ENCODE peak calls at places on chromosomes 6 and 20, in five cellular contexts. L, U, F, I and Q are unnamed samples.

GRCh38 chr6:11110921-11111768 is at the start of gene ERVFRD-1:
- DNase-seq in L (no peak), U (no peak), F (no peak), I (no peak), Q (no peak)

GRCh38 chr6:165656581-165657324 is 6.3 kb downstream of the PDE10A start:
- DNase-seq in L (no peak), U (no peak), F (no peak), I (no peak), Q (no peak)

GRCh38 chr6:40789143-40789764 is 202.1 kb upstream of the LRFN2 start:
- DNase-seq in L (no peak), U (peak), F (no peak), I (no peak), Q (no peak)

GRCh38 chr6:111183702-111184517 is 96.6 kb downstream of the SLC16A10 start:
- DNase-seq in L (no peak), U (no peak), F (no peak), I (no peak), Q (no peak)

GRCh38 chr20:11057624-11058023 is 383.8 kb upstream of the JAG1 start:
- DNase-seq in L (no peak), U (no peak), F (peak), I (no peak), Q (peak)

GRCh38 chr6:93784794-93785757 is 365.7 kb upstream of the EPHA7 start:
- DNase-seq in L (no peak), U (no peak), F (peak), I (no peak), Q (no peak)

GRCh38 chr6:52227495-52227894 is 16.8 kb downstream of the IL17F start:
- DNase-seq in L (no peak), U (no peak), F (peak), I (no peak), Q (no peak)

GRCh38 chr20:41138217-41138526 is 829 bp downstream of the PLCG1 start:
- DNase-seq in L (peak), U (no peak), F (peak), I (no peak), Q (peak)

GRCh38 chr6:129748212-129748900 is 38.4 kb upstream of the ARHGAP18 start:
- DNase-seq in L (peak), U (peak), F (peak), I (no peak), Q (peak)

GRCh38 chr6:20797597-20797996 is 263.3 kb downstream of the CDKAL1 start:
- DNase-seq in L (no peak), U (no peak), F (no peak), I (no peak), Q (no peak)

GRCh38 chr20:20143646-20144045 is 91.3 kb downstream of the CFAP61 start:
- DNase-seq in L (no peak), U (no peak), F (no peak), I (no peak), Q (no peak)

GRCh38 chr6:130560231-130560630 is 194.4 kb downstream of the TMEM200A start:
- DNase-seq in L (no peak), U (no peak), F (peak), I (no peak), Q (no peak)

GRCh38 chr20:41172296-41173140 is 35.2 kb downstream of the PLCG1 start:
- DNase-seq in L (no peak), U (peak), F (peak), I (peak), Q (no peak)

GRCh38 chr20:63471002-63471718 is 1.3 kb downstream of the KCNQ2 start:
- DNase-seq in L (no peak), U (peak), F (no peak), I (no peak), Q (no peak)

GRCh38 chr20:35317416-35317815 is 25.2 kb upstream of the FAM83C start:
- DNase-seq in L (no peak), U (no peak), F (no peak), I (no peak), Q (no peak)

GRCh38 chr20:57698191-57698866 is 11.5 kb downstream of the PMEPA1 start:
- DNase-seq in L (peak), U (no peak), F (peak), I (no peak), Q (peak)

GRCh38 chr6:128303870-128304269 is 216.5 kb downstream of the PTPRK start:
- DNase-seq in L (no peak), U (no peak), F (peak), I (no peak), Q (peak)

GRCh38 chr20:38001173-38001875 is 31.9 kb downstream of the TTI1 start:
- DNase-seq in L (peak), U (no peak), F (peak), I (no peak), Q (peak)

GRCh38 chr6:148857817-148858390 is 111.1 kb downstream of the UST start:
- DNase-seq in L (peak), U (no peak), F (peak), I (no peak), Q (peak)

GRCh38 chr20:31565699-31566331 is 39.3 kb upstream of the ID1 start:
- DNase-seq in L (peak), U (no peak), F (no peak), I (no peak), Q (peak)

GRCh38 chr6:139939189-139939979 is 564.9 kb upstream of the CITED2 start:
- DNase-seq in L (no peak), U (no peak), F (no peak), I (no peak), Q (no peak)

GRCh38 chr6:43698584-43699349 is 11.2 kb upstream of the MRPS18A start:
- DNase-seq in L (no peak), U (peak), F (peak), I (no peak), Q (peak)

GRCh38 chr6:3320238-3320637 is 61.5 kb downstream of the PSMG4 start:
- DNase-seq in L (no peak), U (peak), F (no peak), I (no peak), Q (no peak)

GRCh38 chr20:15139522-15139921 is 802.1 kb upstream of the FLRT3 start:
- DNase-seq in L (no peak), U (no peak), F (no peak), I (no peak), Q (no peak)

GRCh38 chr20:4664691-4665360 is 56.9 kb upstream of the PRND start:
- DNase-seq in L (no peak), U (no peak), F (no peak), I (no peak), Q (no peak)

GRCh38 chr20:8722277-8722928 is 346.5 kb upstream of the PLCB4 start:
- DNase-seq in L (peak), U (peak), F (peak), I (no peak), Q (peak)

GRCh38 chr6:161498359-161498758 is 224.5 kb upstream of the AGPAT4 start:
- DNase-seq in L (peak), U (peak), F (peak), I (no peak), Q (peak)
- TF ChIP-seq CTCF in L (peak), U (peak), F (peak), I (no peak), Q (peak)

DNA sequence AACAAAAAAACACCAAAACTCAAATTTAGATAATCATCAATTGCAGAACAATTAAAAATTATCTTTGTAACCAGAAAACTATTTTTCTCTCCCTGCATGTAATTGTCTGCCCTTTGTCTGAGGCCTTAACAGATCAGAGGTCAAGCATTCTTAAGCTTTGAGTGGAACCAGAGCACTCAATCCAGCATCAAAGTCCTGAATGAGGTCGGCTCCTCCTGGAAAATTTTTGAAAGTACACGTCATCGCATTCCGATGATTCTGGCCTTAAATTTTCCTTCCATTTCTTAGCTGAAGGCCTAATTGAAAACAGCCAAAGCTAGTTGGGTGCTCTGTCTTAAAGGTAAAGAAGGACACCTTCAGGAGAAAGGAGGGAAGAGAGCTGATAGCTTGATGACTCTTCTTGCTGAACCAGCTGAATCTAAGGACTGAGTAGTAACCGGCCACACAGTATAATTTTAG is 510.2 kb upstream of the SULF2 start:
- DNase-seq in L (peak), U (peak), F (peak), I (no peak), Q (peak)
- TF ChIP-seq CTCF in L (peak), U (peak), F (peak), I (no peak), Q (peak)

GRCh38 chr6:23003671-23004598 is 434.6 kb downstream of the HDGFL1 start:
- DNase-seq in L (no peak), U (no peak), F (peak), I (no peak), Q (no peak)
- TF ChIP-seq CTCF in L (no peak), U (no peak), F (peak), I (no peak), Q (no peak)

GRCh38 chr6:132768051-132768517 is 10.4 kb upstream of the VNN2 start:
- DNase-seq in L (no peak), U (peak), F (peak), I (no peak), Q (peak)
- TF ChIP-seq CTCF in L (no peak), U (peak), F (peak), I (no peak), Q (peak)

GRCh38 chr6:159969921-159970320 is 1.0 kb downstream of the IGF2R start:
- DNase-seq in L (peak), U (peak), F (peak), I (no peak), Q (peak)

GRCh38 chr6:159966981-159967380 is 1.9 kb upstream of the IGF2R start:
- DNase-seq in L (peak), U (no peak), F (no peak), I (no peak), Q (peak)

GRCh38 chr6:159969204-159969912 is 476 bp downstream of the IGF2R start:
- DNase-seq in L (no peak), U (peak), F (no peak), I (no peak), Q (peak)

GRCh38 chr6:159970659-159971063 is 1.8 kb downstream of the IGF2R start:
- DNase-seq in L (no peak), U (no peak), F (no peak), I (no peak), Q (no peak)

DNA sequence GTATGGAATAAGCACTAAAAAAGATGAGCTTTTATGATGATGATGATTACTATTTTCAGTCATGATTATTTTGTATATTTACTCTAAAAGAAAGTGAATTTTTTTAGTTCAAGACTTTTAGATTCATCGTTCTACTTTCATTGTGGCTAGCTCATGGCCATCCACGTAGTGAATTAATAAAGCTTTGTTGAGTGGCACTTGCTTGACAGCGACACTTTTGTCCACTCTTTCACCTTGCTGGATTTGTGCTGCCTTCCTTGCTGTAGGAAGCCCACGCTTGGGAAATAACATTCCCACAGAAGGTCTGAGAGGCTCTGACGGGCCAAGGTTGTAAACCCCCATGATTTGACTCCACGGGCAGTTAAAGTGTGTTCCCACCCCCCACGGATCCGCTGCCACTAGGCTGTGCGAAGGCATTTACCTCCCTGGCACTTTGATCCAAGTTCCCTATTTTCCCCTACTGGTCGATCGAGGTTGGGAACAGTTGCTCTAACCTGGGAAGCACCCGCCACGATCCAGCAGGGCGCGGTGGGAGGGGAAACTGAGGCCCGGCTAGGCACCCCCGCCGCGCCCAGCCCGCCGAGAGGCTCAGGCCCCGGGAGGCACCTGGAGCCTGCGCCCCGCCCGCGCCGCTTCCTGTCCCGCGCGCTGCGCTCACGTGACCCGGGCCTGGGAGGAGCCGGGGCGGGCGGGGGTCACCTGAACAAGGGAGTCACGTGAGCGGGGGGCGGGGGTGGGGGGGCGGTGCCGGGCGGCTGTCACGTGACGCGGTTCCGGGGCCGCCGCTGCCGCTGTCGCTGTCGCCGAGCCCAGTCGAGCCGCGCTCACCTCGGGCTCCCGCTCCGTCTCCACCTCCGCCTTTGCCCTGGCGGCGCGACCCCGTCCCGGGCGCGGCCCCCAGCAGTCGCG is at the start of gene IGF2R:
- DNase-seq in L (peak), U (peak), F (peak), I (peak), Q (peak)
- TF ChIP-seq CTCF in L (no peak), U (peak), F (no peak), I (no peak), Q (peak)

GRCh38 chr20:951384-952169 is 35.4 kb upstream of the ANGPT4 start:
- DNase-seq in L (no peak), U (no peak), F (no peak), I (no peak), Q (no peak)
- TF ChIP-seq CTCF in L (no peak), U (no peak), F (no peak), I (no peak), Q (no peak)

DNA sequence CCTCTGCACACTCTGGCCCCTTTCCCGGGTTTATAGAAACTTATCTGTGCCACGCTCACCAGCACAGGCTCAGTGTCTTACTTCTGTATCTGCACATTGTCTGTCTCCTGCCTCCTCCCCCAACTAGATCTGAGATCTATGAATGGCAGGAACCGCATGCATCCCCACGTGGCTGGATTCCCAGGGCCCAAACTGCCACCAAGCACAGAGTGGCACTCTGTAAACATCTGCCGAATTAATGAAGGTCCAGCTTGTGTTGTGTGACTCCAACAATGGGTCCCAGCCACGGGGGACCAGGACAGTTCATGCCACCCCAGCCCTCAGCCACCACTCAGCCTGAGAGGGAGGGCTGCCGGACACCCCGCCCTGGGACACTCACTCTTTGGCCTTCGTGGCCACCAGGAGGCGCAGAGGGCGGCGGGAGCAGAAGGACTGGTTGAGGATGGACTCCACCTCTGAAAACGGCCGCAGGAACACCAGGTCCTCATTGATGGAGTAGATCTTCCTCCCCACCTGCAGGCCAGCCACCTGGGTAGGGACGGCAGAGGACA is 171.1 kb downstream of the PREX1 start:
- DNase-seq in L (no peak), U (peak), F (no peak), I (no peak), Q (peak)
- TF ChIP-seq CTCF in L (no peak), U (peak), F (peak), I (no peak), Q (peak)